ENCODE peak calls at places on chromosomes 5 and 9, in ten cellular contexts. Z is PC-3; X is CD4-positive, CD25-positive, alpha-beta regulatory T cell; Q is retinal pigment epithelial cell; M is HFF-Myc; E is cardiac fibroblast; J is testis; C is heart left ventricle; D is mucosa of descending colon; H is AG04450. G is an unnamed sample.

GRCh38 chr9:96192710-96193109 is 109.3 kb downstream of the HSD17B3 start:
- DNase-seq in C (no peak), D (no peak), E (no peak), H (no peak), X (no peak), M (no peak), Z (no peak), J (no peak), Q (no peak), G (no peak)

GRCh38 chr5:126054593-126055347 is 368.4 kb upstream of the GRAMD2B start:
- DNase-seq in J (no peak), D (no peak), C (no peak), Z (no peak), M (no peak), Q (no peak), X (no peak), E (no peak), H (no peak), G (no peak)

GRCh38 chr5:31767335-31768031 is 128.6 kb downstream of the PDZD2 start:
- DNase-seq in C (no peak), Q (no peak), D (no peak), X (no peak), M (no peak), Z (no peak), J (no peak), E (no peak), H (no peak), G (no peak)

GRCh38 chr5:168390491-168390890 is 95.8 kb upstream of the RARS1 start:
- DNase-seq in Q (no peak), D (no peak), E (no peak), C (no peak), J (no peak), X (no peak), M (no peak), H (no peak), Z (peak), G (no peak)

GRCh38 chr9:94554439-94555331 is at the start of gene PCAT7:
- DNase-seq in E (peak), X (no peak), Q (no peak), Z (peak), J (peak), D (peak), M (peak), C (peak), H (no peak), G (peak)

GRCh38 chr5:154593091-154593490 is 115.1 kb upstream of the HAND1 start:
- DNase-seq in C (no peak), D (no peak), J (no peak), M (no peak), E (peak), X (no peak), Z (peak), Q (no peak), H (no peak), G (no peak)

GRCh38 chr9:38682713-38683112 is 37.2 kb downstream of the FAM240B start:
- DNase-seq in H (peak), E (peak), X (no peak), Q (peak), C (no peak), J (no peak), Z (peak), M (peak), D (no peak), G (no peak)

GRCh38 chr5:167554564-167555254 is 736.7 kb upstream of the WWC1 start:
- DNase-seq in X (no peak), C (no peak), E (no peak), H (no peak), J (no peak), M (no peak), Z (no peak), D (no peak), Q (no peak), G (no peak)

GRCh38 chr9:92762781-92763708 is 1.6 kb downstream of the BICD2 start:
- DNase-seq in E (no peak), C (no peak), D (no peak), Q (no peak), X (no peak), J (no peak), M (no peak), H (no peak), Z (no peak), G (no peak)

GRCh38 chr5:96638566-96638965 is 23.6 kb upstream of the CAST start:
- DNase-seq in H (no peak), D (no peak), J (no peak), C (no peak), Q (no peak), M (no peak), Z (no peak), E (no peak), X (no peak), G (no peak)

GRCh38 chr5:142125378-142125777 is 16.8 kb downstream of the NDFIP1 start:
- DNase-seq in Q (no peak), M (no peak), Z (no peak), H (no peak), C (no peak), E (no peak), J (no peak), X (no peak), D (no peak), G (no peak)

GRCh38 chr5:43155394-43156096 is 34.8 kb downstream of the ZNF131 start:
- DNase-seq in E (no peak), J (no peak), X (no peak), Q (no peak), M (no peak), D (no peak), Z (no peak), C (no peak), H (no peak), G (no peak)

GRCh38 chr5:159412284-159413046 is 82.2 kb upstream of the IL12B start:
- DNase-seq in Q (no peak), H (no peak), D (peak), Z (no peak), M (no peak), C (no peak), X (peak), J (no peak), E (peak), G (no peak)

GRCh38 chr9:120043448-120043847 is 536.5 kb downstream of the CDK5RAP2 start:
- DNase-seq in Q (no peak), J (peak), C (no peak), H (no peak), M (no peak), X (no peak), E (no peak), D (no peak), Z (no peak), G (no peak)

GRCh38 chr9:132160802-132161742 is 786 bp upstream of the NTNG2 start:
- DNase-seq in M (no peak), C (peak), Z (peak), X (peak), J (peak), H (peak), D (no peak), Q (no peak), E (peak), G (no peak)

GRCh38 chr5:139676406-139676805 is 28.3 kb downstream of the CXXC5 start:
- DNase-seq in H (no peak), J (no peak), X (no peak), M (no peak), Q (no peak), E (no peak), Z (no peak), C (no peak), D (peak), G (no peak)

GRCh38 chr9:33148367-33149019 is 18.6 kb downstream of the B4GALT1 start:
- DNase-seq in M (no peak), E (no peak), H (no peak), D (no peak), X (no peak), Z (no peak), Q (no peak), C (no peak), J (peak), G (no peak)

GRCh38 chr9:123742009-123742767 is 187.7 kb downstream of the DENND1A start:
- DNase-seq in E (peak), M (no peak), Z (no peak), C (peak), Q (peak), X (no peak), D (no peak), J (peak), H (no peak), G (no peak)

GRCh38 chr5:1215320-1216096 is 9.7 kb upstream of the SLC6A18 start:
- DNase-seq in X (no peak), Z (no peak), E (no peak), Q (no peak), J (no peak), D (peak), M (no peak), C (no peak), H (no peak), G (peak)

GRCh38 chr9:76887003-76887821 is 18.7 kb downstream of the PRUNE2 start:
- DNase-seq in H (no peak), M (no peak), J (no peak), D (no peak), Z (no peak), C (no peak), Q (no peak), E (no peak), X (no peak), G (no peak)

GRCh38 chr5:149581931-149582768 is 852 bp downstream of the ARHGEF37 start:
- DNase-seq in Z (peak), Q (no peak), M (no peak), E (peak), X (no peak), J (peak), C (peak), D (no peak), H (no peak), G (no peak)

GRCh38 chr9:127555830-127556820 is 56.0 kb upstream of the STXBP1 start:
- DNase-seq in M (peak), E (peak), D (peak), J (peak), X (no peak), Q (peak), C (peak), H (peak), Z (peak), G (peak)

GRCh38 chr9:127558581-127559246 is 53.4 kb upstream of the STXBP1 start:
- DNase-seq in Z (no peak), J (no peak), C (no peak), E (no peak), H (no peak), X (no peak), D (no peak), M (no peak), Q (no peak), G (no peak)

GRCh38 chr9:127557998-127558546 is 54.0 kb upstream of the STXBP1 start:
- DNase-seq in M (no peak), J (no peak), D (no peak), X (no peak), E (no peak), H (no peak), Q (no peak), Z (no peak), C (no peak), G (no peak)

GRCh38 chr9:127556871-127557270 is 55.2 kb upstream of the STXBP1 start:
- DNase-seq in Z (no peak), Q (no peak), E (no peak), J (no peak), H (no peak), X (no peak), C (no peak), M (no peak), D (no peak), G (peak)

DNA sequence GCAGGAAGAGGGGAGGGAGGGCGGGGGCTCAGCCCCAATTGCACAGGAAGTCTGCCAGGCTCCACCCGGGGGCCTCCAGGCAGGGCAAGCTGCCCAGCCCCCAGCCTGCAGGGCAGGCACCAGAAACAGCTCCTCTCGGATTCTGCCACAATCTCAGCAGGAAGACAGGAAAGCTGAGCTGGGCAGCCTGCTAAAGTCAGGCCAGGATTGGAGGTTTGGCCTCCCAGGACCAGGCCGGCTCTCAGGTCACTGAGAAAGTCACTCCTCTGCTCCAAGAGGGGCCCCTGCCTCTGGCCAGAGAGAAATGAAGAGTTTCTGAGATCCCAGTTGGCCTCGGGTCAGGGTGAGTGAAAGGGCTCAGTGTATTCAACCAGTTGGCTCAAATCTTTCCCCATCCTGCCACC is 54.6 kb upstream of the STXBP1 start:
- DNase-seq in J (no peak), D (no peak), E (peak), X (no peak), Q (no peak), M (no peak), H (no peak), C (no peak), Z (peak), G (peak)
- H3K4me3 ChIP-seq in J (no peak), D (no peak), E (no peak), X (peak), Q (no peak), M (peak), H (peak), C (no peak), Z (no peak), G (no peak)

DNA sequence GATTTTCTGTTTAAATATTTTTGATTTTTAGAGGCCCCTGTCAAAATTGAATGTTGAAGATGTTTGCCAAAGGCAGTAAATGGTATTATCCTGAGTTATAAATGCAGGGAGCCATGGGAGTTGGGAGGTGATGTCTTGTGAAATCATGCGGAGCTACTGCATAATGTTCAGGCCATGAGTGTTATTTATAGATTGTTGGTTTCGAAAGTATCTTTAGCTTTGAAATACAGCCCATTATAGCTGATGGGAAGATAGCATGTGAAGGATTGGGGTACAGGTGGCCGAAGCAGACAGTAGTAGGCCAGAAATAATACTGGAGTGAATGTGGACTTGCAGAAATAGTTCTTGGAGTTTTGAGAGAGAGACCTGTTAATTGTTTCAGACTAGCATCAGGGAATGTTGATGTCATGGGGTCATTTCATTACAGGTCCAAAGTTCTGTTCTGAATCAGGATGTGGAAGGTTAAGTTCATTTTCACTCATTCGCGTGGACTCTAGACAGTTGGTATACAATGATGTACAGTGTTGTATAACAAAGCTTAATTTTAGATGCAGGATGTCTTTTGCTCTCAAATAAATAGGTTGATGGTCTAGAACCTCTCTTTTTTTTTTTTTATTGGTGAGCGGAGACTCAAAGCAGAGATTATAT is 3.8 kb downstream of the ATP6V1G1 start:
- DNase-seq in C (no peak), X (no peak), E (peak), D (no peak), Q (no peak), Z (no peak), M (no peak), J (no peak), H (no peak), G (no peak)
- H3K4me3 ChIP-seq in C (no peak), X (peak), E (no peak), D (no peak), Q (peak), Z (no peak), M (no peak), J (no peak), H (no peak), G (peak)

GRCh38 chr9:121325387-121325786 is 44.7 kb downstream of the STOM start:
- DNase-seq in Q (no peak), X (no peak), D (peak), E (no peak), J (peak), C (no peak), Z (no peak), M (no peak), H (no peak), G (peak)

GRCh38 chr9:121328876-121329681 is 41.0 kb downstream of the STOM start:
- DNase-seq in H (no peak), M (no peak), J (peak), D (no peak), E (no peak), X (no peak), Z (no peak), C (no peak), Q (no peak), G (no peak)

GRCh38 chr9:121328476-121328875 is 41.6 kb downstream of the STOM start:
- DNase-seq in Z (no peak), J (peak), Q (no peak), H (no peak), M (no peak), D (no peak), X (no peak), E (no peak), C (no peak), G (no peak)

GRCh38 chr9:121326130-121326838 is 43.8 kb downstream of the STOM start:
- DNase-seq in Z (peak), J (peak), E (peak), H (no peak), C (peak), Q (no peak), M (no peak), X (no peak), D (peak), G (peak)

GRCh38 chr9:121326924-121327613 is 43.0 kb downstream of the STOM start:
- DNase-seq in Z (no peak), J (peak), X (no peak), C (no peak), H (no peak), D (peak), E (no peak), M (no peak), Q (no peak), G (no peak)
- H3K4me3 ChIP-seq in Z (no peak), J (no peak), X (no peak), C (no peak), H (no peak), D (no peak), E (no peak), M (no peak), Q (no peak), G (peak)

DNA sequence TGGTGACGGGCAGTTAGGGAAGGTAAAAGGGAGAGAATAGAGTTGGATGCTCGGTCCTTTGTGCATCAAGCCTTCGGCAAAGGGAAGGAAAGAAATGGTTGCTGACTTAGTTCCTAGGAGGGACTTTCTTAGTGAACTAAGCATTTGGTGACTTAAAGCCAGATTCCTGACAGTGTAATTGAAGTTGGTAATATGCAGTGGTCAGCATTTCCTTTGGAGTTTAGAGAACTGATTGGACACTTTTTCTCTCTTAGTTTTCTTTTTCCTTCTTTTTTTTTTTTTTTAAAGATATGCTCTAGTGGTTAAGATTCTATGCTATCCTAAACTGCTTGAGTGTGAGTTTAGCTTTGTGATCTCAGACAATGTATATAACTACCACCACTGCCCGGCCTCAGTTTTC is 2.3 kb downstream of the CLTA start:
- DNase-seq in H (no peak), E (peak), D (no peak), X (no peak), J (no peak), C (no peak), Q (no peak), M (no peak), Z (no peak), G (no peak)
- H3K4me3 ChIP-seq in H (peak), E (peak), D (no peak), X (peak), J (no peak), C (no peak), Q (peak), M (peak), Z (peak), G (peak)

GRCh38 chr9:8871396-8871795 is 1071.8 kb upstream of the DMAC1 start:
- DNase-seq in M (no peak), C (no peak), Z (no peak), E (no peak), Q (no peak), J (no peak), H (no peak), D (no peak), X (no peak), G (no peak)

GRCh38 chr9:8876303-8876702 is 1076.7 kb upstream of the DMAC1 start:
- DNase-seq in J (no peak), X (no peak), M (no peak), D (no peak), Z (no peak), Q (peak), C (no peak), E (no peak), H (no peak), G (no peak)

GRCh38 chr9:8872802-8873201 is 1073.2 kb upstream of the DMAC1 start:
- DNase-seq in M (no peak), E (no peak), Z (no peak), J (no peak), Q (no peak), D (no peak), H (no peak), X (no peak), C (no peak), G (no peak)

GRCh38 chr9:8871796-8872470 is 1072.4 kb upstream of the DMAC1 start:
- DNase-seq in J (no peak), X (no peak), Z (no peak), Q (no peak), E (no peak), D (no peak), M (no peak), C (no peak), H (no peak), G (no peak)

DNA sequence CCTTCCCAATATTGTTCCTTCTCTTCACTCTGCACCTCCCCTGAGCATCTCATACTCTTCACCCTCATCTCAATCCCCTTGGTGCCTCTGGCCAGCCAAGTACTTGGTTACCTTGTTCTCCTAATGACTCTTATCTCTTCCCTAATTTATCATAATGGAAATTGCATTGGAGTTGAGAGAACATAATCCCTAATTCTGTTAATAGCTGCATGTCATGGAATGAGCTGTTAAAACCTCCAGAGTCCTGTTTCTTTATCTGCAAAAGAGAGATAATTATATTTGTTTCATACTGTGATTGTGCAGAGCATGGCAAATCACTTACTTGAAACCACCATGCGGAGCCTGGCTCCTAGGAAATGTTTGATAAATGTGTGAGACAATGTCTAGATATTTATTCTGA is 1074.9 kb upstream of the DMAC1 start:
- DNase-seq in C (no peak), J (no peak), X (no peak), M (no peak), H (no peak), D (no peak), Z (no peak), E (no peak), Q (no peak), G (no peak)
- H3K4me3 ChIP-seq in C (no peak), J (no peak), X (no peak), M (no peak), H (no peak), D (no peak), Z (no peak), E (no peak), Q (no peak), G (no peak)

GRCh38 chr9:107875571-107875980 is 386.0 kb upstream of the KLF4 start:
- DNase-seq in E (no peak), X (no peak), Q (no peak), C (no peak), J (no peak), Z (no peak), D (no peak), M (no peak), H (no peak), G (no peak)

GRCh38 chr9:107870927-107871720 is 381.6 kb upstream of the KLF4 start:
- DNase-seq in C (no peak), H (no peak), E (no peak), M (no peak), J (no peak), X (no peak), Z (peak), D (no peak), Q (no peak), G (no peak)

GRCh38 chr9:107874137-107874536 is 384.6 kb upstream of the KLF4 start:
- DNase-seq in C (no peak), M (no peak), Z (no peak), D (no peak), J (no peak), E (no peak), X (no peak), Q (no peak), H (no peak), G (no peak)

GRCh38 chr9:107872457-107873192 is 383.1 kb upstream of the KLF4 start:
- DNase-seq in Z (no peak), X (no peak), H (no peak), J (no peak), M (no peak), D (no peak), C (no peak), E (no peak), Q (no peak), G (no peak)

GRCh38 chr9:107874591-107875374 is 385.2 kb upstream of the KLF4 start:
- DNase-seq in Z (no peak), H (no peak), Q (no peak), M (no peak), E (no peak), X (no peak), D (no peak), C (no peak), J (no peak), G (no peak)
- H3K4me3 ChIP-seq in Z (no peak), H (no peak), Q (no peak), M (no peak), E (no peak), X (no peak), D (no peak), C (no peak), J (no peak), G (no peak)

GRCh38 chr9:6219981-6220380 is 4.4 kb downstream of the IL33 start:
- DNase-seq in J (no peak), Z (no peak), D (no peak), H (no peak), M (no peak), C (no peak), Q (peak), E (peak), X (no peak), G (no peak)
- H3K4me3 ChIP-seq in J (no peak), Z (no peak), D (no peak), H (no peak), M (no peak), C (no peak), Q (no peak), E (no peak), X (no peak), G (no peak)